ENCODE peak calls at places on chromosome 1, in nine cellular contexts. G, K, J, V, W, C, R, H and U are unnamed samples.

GRCh38 chr1:40847023-40847740 is 15.0 kb downstream of the CITED4 start:
- DNase-seq in J (no peak), H (no peak), G (no peak), V (no peak), W (no peak), C (no peak), R (peak), K (no peak), U (no peak)

GRCh38 chr1:66352783-66353182 is 181.2 kb upstream of the SGIP1 start:
- DNase-seq in K (no peak), C (no peak), H (no peak), V (no peak), G (no peak), W (no peak), J (no peak), R (no peak), U (no peak)

GRCh38 chr1:161091093-161091492 is 1.7 kb upstream of the NECTIN4 start:
- DNase-seq in G (no peak), V (no peak), R (no peak), H (no peak), J (no peak), C (no peak), K (no peak), W (no peak), U (no peak)

GRCh38 chr1:168386492-168386891 is 105.8 kb downstream of the TBX19 start:
- DNase-seq in J (no peak), K (no peak), H (no peak), C (no peak), W (no peak), R (no peak), V (no peak), G (no peak), U (no peak)

GRCh38 chr1:66751160-66751559 is 1.1 kb upstream of the DYNLT5 start:
- DNase-seq in W (no peak), R (no peak), G (no peak), H (no peak), V (no peak), C (no peak), K (no peak), J (no peak), U (no peak)

GRCh38 chr1:229762891-229763290 is 136.8 kb downstream of the URB2 start:
- DNase-seq in C (no peak), K (no peak), V (no peak), J (no peak), G (no peak), W (no peak), R (no peak), H (no peak), U (no peak)

GRCh38 chr1:173479649-173480048 is 2.5 kb downstream of the PRDX6 start:
- DNase-seq in J (no peak), V (no peak), W (no peak), K (no peak), R (peak), G (no peak), C (no peak), H (no peak), U (peak)

GRCh38 chr1:3652538-3653285 is 396 bp downstream of the TP73 start:
- DNase-seq in W (no peak), G (no peak), R (no peak), H (no peak), V (no peak), K (no peak), C (no peak), J (no peak), U (no peak)

GRCh38 chr1:27668121-27668807 is 3.7 kb downstream of the IFI6 start:
- DNase-seq in C (no peak), R (no peak), H (no peak), J (no peak), V (no peak), K (no peak), W (no peak), G (peak), U (no peak)

GRCh38 chr1:39632491-39633417 is 6.7 kb downstream of the HEYL start:
- DNase-seq in C (peak), J (no peak), H (no peak), V (no peak), R (peak), K (no peak), W (no peak), G (no peak), U (peak)

GRCh38 chr1:23936481-23937176 is 23.0 kb upstream of the PNRC2 start:
- DNase-seq in H (no peak), G (no peak), C (no peak), W (no peak), R (no peak), J (no peak), K (no peak), V (no peak), U (peak)

GRCh38 chr1:50438945-50439344 is 15.7 kb upstream of the DMRTA2 start:
- DNase-seq in W (no peak), H (no peak), R (peak), G (no peak), C (no peak), V (no peak), K (no peak), J (no peak), U (peak)

GRCh38 chr1:31336687-31337467 is 36.0 kb downstream of the FABP3 start:
- DNase-seq in V (no peak), C (no peak), J (no peak), H (no peak), G (no peak), W (no peak), K (no peak), R (no peak), U (peak)

GRCh38 chr1:168291222-168291824 is 10.6 kb downstream of the TBX19 start:
- DNase-seq in J (no peak), W (no peak), H (no peak), C (no peak), G (no peak), V (no peak), K (no peak), R (no peak), U (no peak)